ENCODE peak calls at places on chromosomes 12 and 14, in ten cellular contexts. U is astrocyte of the spinal cord; I is HL-60; W is bronchial epithelial cell; L is HFFc6; D is GM20000; M is Daoy; B is left colon; H is activated T-cell treated with anti-CD3 and anti-CD28 coated beads for 1 hour; V is stimulated activated CD4-positive, alpha-beta T cell treated with anti-CD3 and anti-CD28 coated beads, Interleukin-15, amount 100 ng/mL, for 1 hour. F is an unnamed sample.

GRCh38 chr14:61640158-61640833 is 55.0 kb upstream of the HIF1A start:
- DNase-seq in L (no peak), I (no peak), B (no peak), D (no peak), H (no peak), V (no peak), U (no peak), M (no peak), W (no peak), F (no peak)

GRCh38 chr14:74048291-74048690 is 29.1 kb downstream of the BBOF1 start:
- DNase-seq in D (no peak), B (no peak), H (no peak), L (peak), M (peak), U (peak), I (no peak), W (peak), V (no peak), F (peak)

GRCh38 chr12:17640615-17641014 is 449.4 kb downstream of the RERGL start:
- DNase-seq in B (no peak), W (no peak), D (no peak), H (no peak), I (no peak), M (no peak), L (no peak), V (no peak), U (no peak), F (no peak)

GRCh38 chr12:29752121-29752520 is 31.6 kb downstream of the TMTC1 start:
- DNase-seq in H (no peak), I (no peak), U (no peak), L (no peak), B (no peak), D (no peak), W (no peak), M (no peak), V (no peak), F (no peak)

GRCh38 chr12:103547929-103548328 is 39.1 kb upstream of the STAB2 start:
- DNase-seq in U (no peak), B (no peak), H (no peak), L (no peak), M (no peak), D (no peak), V (no peak), W (no peak), I (no peak), F (no peak)

GRCh38 chr14:49621114-49621881 is 699 bp downstream of the MGAT2 start:
- DNase-seq in H (no peak), B (peak), I (peak), M (peak), D (peak), L (peak), W (no peak), U (no peak), V (peak), F (no peak)

GRCh38 chr14:50763386-50764007 is 67.5 kb downstream of the NIN start:
- DNase-seq in L (peak), B (no peak), W (peak), M (peak), V (no peak), I (no peak), H (no peak), D (no peak), U (peak), F (peak)

GRCh38 chr12:116631619-116632018 is 72.4 kb downstream of the MAP1LC3B2 start:
- DNase-seq in U (no peak), L (no peak), I (no peak), B (no peak), H (no peak), D (no peak), M (no peak), V (no peak), W (peak), F (no peak)

GRCh38 chr12:49662998-49663843 is 39.9 kb downstream of the PRPF40B start:
- DNase-seq in M (peak), L (peak), V (peak), U (peak), D (peak), W (peak), H (peak), B (peak), I (peak), F (peak)

GRCh38 chr12:108131035-108131434 is 1.9 kb downstream of the WSCD2 start:
- DNase-seq in D (no peak), W (no peak), M (no peak), L (no peak), B (no peak), I (no peak), V (no peak), H (no peak), U (no peak), F (no peak)

GRCh38 chr12:95201056-95201670 is 16.1 kb downstream of the FGD6 start:
- DNase-seq in H (no peak), D (no peak), M (peak), B (peak), V (no peak), U (no peak), W (peak), I (no peak), L (no peak), F (peak)

GRCh38 chr12:91287753-91288152 is 105.1 kb upstream of the DCN start:
- DNase-seq in I (no peak), M (no peak), D (no peak), U (no peak), B (no peak), W (no peak), L (no peak), V (no peak), H (no peak), F (no peak)

GRCh38 chr12:64461634-64462414 is 9.9 kb downstream of the TBK1 start:
- DNase-seq in V (no peak), M (peak), L (peak), H (no peak), D (no peak), U (peak), B (no peak), W (peak), I (no peak), F (peak)

GRCh38 chr12:48988030-48988649 is 10.0 kb downstream of the WNT1 start:
- DNase-seq in I (peak), M (no peak), V (no peak), W (peak), U (no peak), D (peak), L (peak), H (peak), B (peak), F (no peak)

GRCh38 chr12:88579572-88579940 is 715 bp downstream of the KITLG start:
- DNase-seq in H (no peak), U (peak), I (peak), W (no peak), B (peak), D (peak), V (no peak), L (no peak), M (peak), F (peak)

GRCh38 chr14:78982551-78982950 is 812.4 kb downstream of the NRXN3 start:
- DNase-seq in M (no peak), L (no peak), U (no peak), W (no peak), V (no peak), D (no peak), I (no peak), H (no peak), B (no peak), F (no peak)

GRCh38 chr12:125773033-125773432 is 707.8 kb downstream of the AACS start:
- DNase-seq in M (peak), W (no peak), U (no peak), V (no peak), D (peak), L (no peak), H (no peak), I (peak), B (peak), F (no peak)

GRCh38 chr12:4307593-4308333 is 13.2 kb upstream of the TIGAR start:
- DNase-seq in B (peak), W (peak), M (peak), V (no peak), D (peak), L (peak), U (peak), I (peak), H (no peak), F (peak)

GRCh38 chr14:85883971-85884370 is 354.0 kb downstream of the FLRT2 start:
- DNase-seq in M (no peak), W (no peak), D (no peak), V (no peak), H (no peak), U (no peak), I (no peak), L (no peak), B (no peak), F (no peak)

GRCh38 chr12:570237-570925 is 92.9 kb downstream of the NINJ2 start:
- DNase-seq in V (no peak), H (no peak), I (no peak), W (peak), M (peak), D (no peak), B (peak), L (peak), U (peak), F (peak)

GRCh38 chr12:10849425-10849878 is at the start of gene PRR4:
- DNase-seq in L (no peak), D (no peak), V (no peak), H (no peak), W (no peak), U (peak), B (no peak), M (no peak), I (no peak), F (no peak)

GRCh38 chr12:26195641-26196423 is 459 bp downstream of the SSPN start:
- DNase-seq in I (peak), V (no peak), M (peak), U (peak), H (no peak), D (peak), W (no peak), L (peak), B (peak), F (peak)

GRCh38 chr14:93008381-93008780 is 85.4 kb downstream of the CHGA start:
- DNase-seq in D (no peak), L (peak), B (peak), U (peak), H (no peak), W (no peak), I (no peak), V (no peak), M (peak), F (no peak)

GRCh38 chr14:106876711-106877110 is 1350.3 kb downstream of the TMEM121 start:
- DNase-seq in U (no peak), W (no peak), V (no peak), D (no peak), H (no peak), I (no peak), M (no peak), L (no peak), B (no peak), F (no peak)

GRCh38 chr14:68084256-68084655 is 264.7 kb downstream of the RAD51B start:
- DNase-seq in W (no peak), H (no peak), L (peak), V (no peak), M (peak), D (no peak), U (peak), I (no peak), B (no peak), F (no peak)

GRCh38 chr12:75311369-75311768 is 18.8 kb downstream of the CAPS2 start:
- DNase-seq in B (no peak), V (no peak), U (no peak), M (no peak), W (no peak), I (no peak), L (no peak), D (no peak), H (no peak), F (no peak)

GRCh38 chr12:64450711-64451486 is 1.0 kb upstream of the TBK1 start:
- DNase-seq in B (no peak), V (no peak), L (no peak), M (peak), I (peak), U (peak), W (peak), D (peak), H (no peak), F (no peak)

GRCh38 chr12:113072136-113072535 is 15.6 kb downstream of the DTX1 start:
- DNase-seq in H (no peak), M (peak), B (no peak), W (no peak), L (peak), D (no peak), U (no peak), I (no peak), V (no peak), F (peak)

GRCh38 chr12:99152337-99152736 is 495.2 kb upstream of the GARIN6 start:
- DNase-seq in M (no peak), L (no peak), H (no peak), U (no peak), D (no peak), W (no peak), I (no peak), B (no peak), V (no peak), F (no peak)

F was measured in hepatic stellate cell.